ENCODE peak calls at places on chromosomes 16 and 17, in seven cellular contexts. One of them, this sample, is unnamed.

GRCh38 chr17:51992864-51993413 is 165.6 kb downstream of the CA10 start:
- DNase-seq in fibroblast of mammary gland: no peak
- DNase-seq in NCI-H82: peak
- DNase-seq in lung microvascular endothelial cell: no peak
- DNase-seq in AG04450: no peak
- DNase-seq in activated naive CD4-positive, alpha-beta T cell: no peak
- DNase-seq in activated gamma-delta T cell treated with anti-CD3 and anti-CD28 coated beads, Interleukin-2, amount 50 U/mL, for 16 hours: no peak
- DNase-seq in this sample: no peak

GRCh38 chr16:23491490-23492391 is 18.6 kb downstream of the GGA2 start:
- DNase-seq in fibroblast of mammary gland: no peak
- DNase-seq in NCI-H82: no peak
- DNase-seq in lung microvascular endothelial cell: no peak
- DNase-seq in AG04450: no peak
- DNase-seq in activated naive CD4-positive, alpha-beta T cell: no peak
- DNase-seq in activated gamma-delta T cell treated with anti-CD3 and anti-CD28 coated beads, Interleukin-2, amount 50 U/mL, for 16 hours: no peak
- DNase-seq in this sample: no peak

GRCh38 chr17:45149669-45150603 is 1.7 kb downstream of the HEXIM1 start:
- DNase-seq in fibroblast of mammary gland: peak
- DNase-seq in NCI-H82: peak
- DNase-seq in lung microvascular endothelial cell: peak
- DNase-seq in AG04450: no peak
- DNase-seq in activated naive CD4-positive, alpha-beta T cell: no peak
- DNase-seq in activated gamma-delta T cell treated with anti-CD3 and anti-CD28 coated beads, Interleukin-2, amount 50 U/mL, for 16 hours: no peak
- DNase-seq in this sample: peak

GRCh38 chr16:66412182-66412581 is 14.9 kb upstream of the BEAN1 start:
- DNase-seq in fibroblast of mammary gland: no peak
- DNase-seq in NCI-H82: no peak
- DNase-seq in lung microvascular endothelial cell: no peak
- DNase-seq in AG04450: no peak
- DNase-seq in activated naive CD4-positive, alpha-beta T cell: no peak
- DNase-seq in activated gamma-delta T cell treated with anti-CD3 and anti-CD28 coated beads, Interleukin-2, amount 50 U/mL, for 16 hours: no peak
- DNase-seq in this sample: no peak

GRCh38 chr17:78324391-78325075 is 35.3 kb downstream of the SOCS3 start:
- DNase-seq in fibroblast of mammary gland: peak
- DNase-seq in NCI-H82: peak
- DNase-seq in lung microvascular endothelial cell: peak
- DNase-seq in AG04450: peak
- DNase-seq in activated naive CD4-positive, alpha-beta T cell: no peak
- DNase-seq in activated gamma-delta T cell treated with anti-CD3 and anti-CD28 coated beads, Interleukin-2, amount 50 U/mL, for 16 hours: no peak
- DNase-seq in this sample: no peak

GRCh38 chr17:81067331-81067730 is 32.4 kb downstream of the BAIAP2 start:
- DNase-seq in fibroblast of mammary gland: no peak
- DNase-seq in NCI-H82: peak
- DNase-seq in lung microvascular endothelial cell: no peak
- DNase-seq in AG04450: no peak
- DNase-seq in activated naive CD4-positive, alpha-beta T cell: no peak
- DNase-seq in activated gamma-delta T cell treated with anti-CD3 and anti-CD28 coated beads, Interleukin-2, amount 50 U/mL, for 16 hours: no peak
- DNase-seq in this sample: no peak

GRCh38 chr16:30553396-30553899 is 4.7 kb downstream of the ZNF764 start:
- DNase-seq in fibroblast of mammary gland: no peak
- DNase-seq in NCI-H82: no peak
- DNase-seq in lung microvascular endothelial cell: no peak
- DNase-seq in AG04450: no peak
- DNase-seq in activated naive CD4-positive, alpha-beta T cell: no peak
- DNase-seq in activated gamma-delta T cell treated with anti-CD3 and anti-CD28 coated beads, Interleukin-2, amount 50 U/mL, for 16 hours: no peak
- DNase-seq in this sample: no peak

GRCh38 chr17:281365-281999 is 71.1 kb downstream of the RPH3AL start:
- DNase-seq in fibroblast of mammary gland: no peak
- DNase-seq in NCI-H82: no peak
- DNase-seq in lung microvascular endothelial cell: no peak
- DNase-seq in AG04450: no peak
- DNase-seq in activated naive CD4-positive, alpha-beta T cell: no peak
- DNase-seq in activated gamma-delta T cell treated with anti-CD3 and anti-CD28 coated beads, Interleukin-2, amount 50 U/mL, for 16 hours: no peak
- DNase-seq in this sample: no peak

GRCh38 chr17:50469671-50470305 is 1.1 kb upstream of the CHAD start:
- DNase-seq in fibroblast of mammary gland: no peak
- DNase-seq in NCI-H82: no peak
- DNase-seq in lung microvascular endothelial cell: no peak
- DNase-seq in AG04450: no peak
- DNase-seq in activated naive CD4-positive, alpha-beta T cell: no peak
- DNase-seq in activated gamma-delta T cell treated with anti-CD3 and anti-CD28 coated beads, Interleukin-2, amount 50 U/mL, for 16 hours: no peak
- DNase-seq in this sample: no peak

GRCh38 chr16:19167710-19168172 is 299 bp upstream of the SYT17 start:
- DNase-seq in fibroblast of mammary gland: peak
- DNase-seq in NCI-H82: peak
- DNase-seq in lung microvascular endothelial cell: peak
- DNase-seq in AG04450: no peak
- DNase-seq in activated naive CD4-positive, alpha-beta T cell: no peak
- DNase-seq in activated gamma-delta T cell treated with anti-CD3 and anti-CD28 coated beads, Interleukin-2, amount 50 U/mL, for 16 hours: no peak
- DNase-seq in this sample: peak

GRCh38 chr16:58393138-58393504 is 850 bp downstream of the GINS3 start:
- DNase-seq in fibroblast of mammary gland: peak
- DNase-seq in NCI-H82: peak
- DNase-seq in lung microvascular endothelial cell: peak
- DNase-seq in AG04450: no peak
- DNase-seq in activated naive CD4-positive, alpha-beta T cell: no peak
- DNase-seq in activated gamma-delta T cell treated with anti-CD3 and anti-CD28 coated beads, Interleukin-2, amount 50 U/mL, for 16 hours: no peak
- DNase-seq in this sample: no peak

GRCh38 chr17:76550712-76551615 is 11.1 kb downstream of the PRCD start:
- DNase-seq in fibroblast of mammary gland: peak
- DNase-seq in NCI-H82: no peak
- DNase-seq in lung microvascular endothelial cell: no peak
- DNase-seq in AG04450: no peak
- DNase-seq in activated naive CD4-positive, alpha-beta T cell: no peak
- DNase-seq in activated gamma-delta T cell treated with anti-CD3 and anti-CD28 coated beads, Interleukin-2, amount 50 U/mL, for 16 hours: no peak
- DNase-seq in this sample: no peak

GRCh38 chr16:79365687-79366086 is 234.8 kb downstream of the MAF start:
- DNase-seq in fibroblast of mammary gland: no peak
- DNase-seq in NCI-H82: no peak
- DNase-seq in lung microvascular endothelial cell: no peak
- DNase-seq in AG04450: no peak
- DNase-seq in activated naive CD4-positive, alpha-beta T cell: no peak
- DNase-seq in activated gamma-delta T cell treated with anti-CD3 and anti-CD28 coated beads, Interleukin-2, amount 50 U/mL, for 16 hours: no peak
- DNase-seq in this sample: no peak

GRCh38 chr16:30748634-30749445 is 615 bp downstream of the PHKG2 start:
- DNase-seq in fibroblast of mammary gland: peak
- DNase-seq in NCI-H82: peak
- DNase-seq in lung microvascular endothelial cell: peak
- DNase-seq in AG04450: no peak
- DNase-seq in activated naive CD4-positive, alpha-beta T cell: no peak
- DNase-seq in activated gamma-delta T cell treated with anti-CD3 and anti-CD28 coated beads, Interleukin-2, amount 50 U/mL, for 16 hours: no peak
- DNase-seq in this sample: no peak

GRCh38 chr16:1330260-1330914 is 3.1 kb upstream of the BAIAP3 start:
- DNase-seq in fibroblast of mammary gland: no peak
- DNase-seq in NCI-H82: peak
- DNase-seq in lung microvascular endothelial cell: no peak
- DNase-seq in AG04450: no peak
- DNase-seq in activated naive CD4-positive, alpha-beta T cell: no peak
- DNase-seq in activated gamma-delta T cell treated with anti-CD3 and anti-CD28 coated beads, Interleukin-2, amount 50 U/mL, for 16 hours: no peak
- DNase-seq in this sample: no peak

GRCh38 chr16:63312343-63312742 is 1276.1 kb upstream of the CDH8 start:
- DNase-seq in fibroblast of mammary gland: no peak
- DNase-seq in NCI-H82: peak
- DNase-seq in lung microvascular endothelial cell: no peak
- DNase-seq in AG04450: no peak
- DNase-seq in activated naive CD4-positive, alpha-beta T cell: no peak
- DNase-seq in activated gamma-delta T cell treated with anti-CD3 and anti-CD28 coated beads, Interleukin-2, amount 50 U/mL, for 16 hours: no peak
- DNase-seq in this sample: no peak

GRCh38 chr17:77018504-77018903 is 122.3 kb upstream of the SEC14L1 start:
- DNase-seq in fibroblast of mammary gland: no peak
- DNase-seq in NCI-H82: no peak
- DNase-seq in lung microvascular endothelial cell: no peak
- DNase-seq in AG04450: no peak
- DNase-seq in activated naive CD4-positive, alpha-beta T cell: no peak
- DNase-seq in activated gamma-delta T cell treated with anti-CD3 and anti-CD28 coated beads, Interleukin-2, amount 50 U/mL, for 16 hours: no peak
- DNase-seq in this sample: no peak

GRCh38 chr17:76833747-76834146 is 34.5 kb upstream of the MGAT5B start:
- DNase-seq in fibroblast of mammary gland: no peak
- DNase-seq in NCI-H82: peak
- DNase-seq in lung microvascular endothelial cell: no peak
- DNase-seq in AG04450: no peak
- DNase-seq in activated naive CD4-positive, alpha-beta T cell: no peak
- DNase-seq in activated gamma-delta T cell treated with anti-CD3 and anti-CD28 coated beads, Interleukin-2, amount 50 U/mL, for 16 hours: no peak
- DNase-seq in this sample: no peak

GRCh38 chr16:8861563-8862308 is 7.1 kb downstream of the CARHSP1 start:
- DNase-seq in fibroblast of mammary gland: no peak
- DNase-seq in NCI-H82: no peak
- DNase-seq in lung microvascular endothelial cell: no peak
- DNase-seq in AG04450: no peak
- DNase-seq in activated naive CD4-positive, alpha-beta T cell: no peak
- DNase-seq in activated gamma-delta T cell treated with anti-CD3 and anti-CD28 coated beads, Interleukin-2, amount 50 U/mL, for 16 hours: no peak
- DNase-seq in this sample: no peak

GRCh38 chr17:46180895-46181279 is 12.3 kb downstream of the KANSL1 start:
- DNase-seq in fibroblast of mammary gland: no peak
- DNase-seq in NCI-H82: no peak
- DNase-seq in lung microvascular endothelial cell: no peak
- DNase-seq in AG04450: no peak
- DNase-seq in activated naive CD4-positive, alpha-beta T cell: no peak
- DNase-seq in activated gamma-delta T cell treated with anti-CD3 and anti-CD28 coated beads, Interleukin-2, amount 50 U/mL, for 16 hours: no peak
- DNase-seq in this sample: no peak